ENCODE peak calls at places on chromosome 21, in six cellular contexts. One of them, this sample, is unnamed.

GRCh38 chr21:20023199-20023598 is 975.0 kb upstream of the NCAM2 start:
- DNase-seq in uterus: no peak
- DNase-seq in transverse colon: no peak
- DNase-seq in sigmoid colon: no peak
- DNase-seq in adrenal gland: no peak
- DNase-seq in PC-9: no peak
- DNase-seq in this sample: no peak

GRCh38 chr21:35622612-35623011 is 437.7 kb downstream of the SETD4 start:
- DNase-seq in uterus: no peak
- DNase-seq in transverse colon: no peak
- DNase-seq in sigmoid colon: no peak
- DNase-seq in adrenal gland: no peak
- DNase-seq in PC-9: no peak
- DNase-seq in this sample: no peak

GRCh38 chr21:19523731-19524130 is 1120.1 kb upstream of the TMPRSS15 start:
- DNase-seq in uterus: no peak
- DNase-seq in transverse colon: no peak
- DNase-seq in sigmoid colon: no peak
- DNase-seq in adrenal gland: no peak
- DNase-seq in PC-9: no peak
- DNase-seq in this sample: no peak

GRCh38 chr21:35543746-35544145 is 494.6 kb upstream of the RUNX1 start:
- DNase-seq in uterus: no peak
- DNase-seq in transverse colon: no peak
- DNase-seq in sigmoid colon: no peak
- DNase-seq in adrenal gland: no peak
- DNase-seq in PC-9: no peak
- DNase-seq in this sample: no peak

GRCh38 chr21:36705679-36706481 is 7.0 kb downstream of the SIM2 start:
- DNase-seq in uterus: no peak
- DNase-seq in transverse colon: no peak
- DNase-seq in sigmoid colon: no peak
- DNase-seq in adrenal gland: no peak
- DNase-seq in PC-9: no peak
- DNase-seq in this sample: no peak

GRCh38 chr21:32099812-32100416 is 178.9 kb downstream of the MIS18A start:
- DNase-seq in uterus: no peak
- DNase-seq in transverse colon: no peak
- DNase-seq in sigmoid colon: no peak
- DNase-seq in adrenal gland: no peak
- DNase-seq in PC-9: no peak
- DNase-seq in this sample: no peak

GRCh38 chr21:43936186-43936967 is 71.4 kb downstream of the AGPAT3 start:
- DNase-seq in uterus: no peak
- DNase-seq in transverse colon: no peak
- DNase-seq in sigmoid colon: no peak
- DNase-seq in adrenal gland: no peak
- DNase-seq in PC-9: no peak
- DNase-seq in this sample: no peak

GRCh38 chr21:9839011-9839661 is 682.2 kb upstream of the TPTE start:
- DNase-seq in uterus: no peak
- DNase-seq in transverse colon: no peak
- DNase-seq in sigmoid colon: peak
- DNase-seq in adrenal gland: no peak
- DNase-seq in PC-9: no peak
- DNase-seq in this sample: no peak

GRCh38 chr21:44043613-44044012 is 31.5 kb downstream of the TRAPPC10 start:
- DNase-seq in uterus: no peak
- DNase-seq in transverse colon: no peak
- DNase-seq in sigmoid colon: no peak
- DNase-seq in adrenal gland: no peak
- DNase-seq in PC-9: no peak
- DNase-seq in this sample: no peak

GRCh38 chr21:26795866-26796329 is 49.3 kb downstream of the ADAMTS1 start:
- DNase-seq in uterus: peak
- DNase-seq in transverse colon: peak
- DNase-seq in sigmoid colon: peak
- DNase-seq in adrenal gland: peak
- DNase-seq in PC-9: no peak
- DNase-seq in this sample: no peak

GRCh38 chr21:36478207-36478701 is 1.7 kb downstream of the CLDN14 start:
- DNase-seq in uterus: no peak
- DNase-seq in transverse colon: no peak
- DNase-seq in sigmoid colon: no peak
- DNase-seq in adrenal gland: no peak
- DNase-seq in PC-9: peak
- DNase-seq in this sample: no peak

GRCh38 chr21:29893687-29894086 is 46.1 kb downstream of the GRIK1 start:
- DNase-seq in uterus: no peak
- DNase-seq in transverse colon: no peak
- DNase-seq in sigmoid colon: no peak
- DNase-seq in adrenal gland: no peak
- DNase-seq in PC-9: no peak
- DNase-seq in this sample: peak

DNA sequence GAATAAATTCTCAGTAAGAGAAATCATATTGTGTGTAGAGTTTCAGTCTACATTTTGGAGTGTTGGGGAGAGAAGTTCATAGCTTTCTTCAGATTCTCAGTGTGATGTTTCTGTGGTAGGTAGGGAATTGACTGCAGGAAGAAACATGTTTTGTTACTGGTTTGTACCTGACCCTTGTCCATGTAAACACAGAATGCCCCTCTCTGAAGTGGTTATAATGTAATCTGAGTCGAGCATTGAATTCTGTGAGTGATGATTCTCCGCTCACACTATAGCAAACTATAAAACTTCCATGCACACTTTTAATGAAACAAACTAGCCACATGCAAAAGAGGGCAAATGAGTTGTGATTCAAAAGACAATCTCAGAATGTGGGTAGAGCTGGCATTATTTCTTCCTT is 433.2 kb downstream of the USP25 start:
- DNase-seq in uterus: no peak
- DNase-seq in transverse colon: no peak
- DNase-seq in sigmoid colon: no peak
- DNase-seq in adrenal gland: no peak
- DNase-seq in PC-9: no peak
- DNase-seq in this sample: no peak
- TF ChIP-seq CTCF in uterus: no peak
- TF ChIP-seq CTCF in transverse colon: no peak
- TF ChIP-seq CTCF in sigmoid colon: no peak
- TF ChIP-seq CTCF in adrenal gland: no peak
- TF ChIP-seq CTCF in PC-9: no peak
- TF ChIP-seq CTCF in this sample: no peak

DNA sequence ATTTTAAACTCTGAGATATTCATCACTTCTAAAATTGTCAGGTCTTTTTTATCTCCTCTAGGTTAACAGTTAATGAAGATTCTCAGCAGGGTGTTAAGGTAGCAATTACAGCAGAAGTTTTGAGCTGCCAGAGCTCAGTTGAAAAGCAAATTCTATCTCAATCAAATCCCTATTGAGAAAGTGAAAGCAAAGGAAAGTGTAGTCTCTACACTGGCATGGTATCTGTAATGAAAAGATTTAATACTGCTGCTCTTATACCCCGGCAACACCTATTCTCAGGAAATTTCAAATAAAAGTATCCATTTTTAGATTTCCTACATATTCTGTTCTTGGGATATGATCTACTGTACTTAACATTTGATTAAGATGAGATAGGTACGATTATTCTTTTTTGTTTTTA is 913.5 kb downstream of the MRPL39 start:
- DNase-seq in uterus: no peak
- DNase-seq in transverse colon: no peak
- DNase-seq in sigmoid colon: no peak
- DNase-seq in adrenal gland: no peak
- DNase-seq in PC-9: no peak
- DNase-seq in this sample: no peak
- H3K4me3 ChIP-seq in uterus: no peak
- H3K4me3 ChIP-seq in transverse colon: no peak
- H3K4me3 ChIP-seq in sigmoid colon: no peak
- H3K4me3 ChIP-seq in adrenal gland: no peak
- H3K4me3 ChIP-seq in PC-9: peak
- H3K4me3 ChIP-seq in this sample: no peak

GRCh38 chr21:45300786-45301520 is 13.3 kb upstream of the POFUT2 start:
- DNase-seq in uterus: no peak
- DNase-seq in transverse colon: no peak
- DNase-seq in sigmoid colon: peak
- DNase-seq in adrenal gland: no peak
- DNase-seq in PC-9: no peak
- DNase-seq in this sample: no peak

GRCh38 chr21:45297329-45297728 is 9.6 kb upstream of the POFUT2 start:
- DNase-seq in uterus: peak
- DNase-seq in transverse colon: peak
- DNase-seq in sigmoid colon: peak
- DNase-seq in adrenal gland: no peak
- DNase-seq in PC-9: no peak
- DNase-seq in this sample: no peak

GRCh38 chr21:45297869-45298268 is 10.2 kb upstream of the POFUT2 start:
- DNase-seq in uterus: no peak
- DNase-seq in transverse colon: no peak
- DNase-seq in sigmoid colon: peak
- DNase-seq in adrenal gland: no peak
- DNase-seq in PC-9: no peak
- DNase-seq in this sample: no peak

GRCh38 chr21:45299864-45300785 is 12.4 kb upstream of the POFUT2 start:
- DNase-seq in uterus: peak
- DNase-seq in transverse colon: no peak
- DNase-seq in sigmoid colon: peak
- DNase-seq in adrenal gland: peak
- DNase-seq in PC-9: no peak
- DNase-seq in this sample: no peak

DNA sequence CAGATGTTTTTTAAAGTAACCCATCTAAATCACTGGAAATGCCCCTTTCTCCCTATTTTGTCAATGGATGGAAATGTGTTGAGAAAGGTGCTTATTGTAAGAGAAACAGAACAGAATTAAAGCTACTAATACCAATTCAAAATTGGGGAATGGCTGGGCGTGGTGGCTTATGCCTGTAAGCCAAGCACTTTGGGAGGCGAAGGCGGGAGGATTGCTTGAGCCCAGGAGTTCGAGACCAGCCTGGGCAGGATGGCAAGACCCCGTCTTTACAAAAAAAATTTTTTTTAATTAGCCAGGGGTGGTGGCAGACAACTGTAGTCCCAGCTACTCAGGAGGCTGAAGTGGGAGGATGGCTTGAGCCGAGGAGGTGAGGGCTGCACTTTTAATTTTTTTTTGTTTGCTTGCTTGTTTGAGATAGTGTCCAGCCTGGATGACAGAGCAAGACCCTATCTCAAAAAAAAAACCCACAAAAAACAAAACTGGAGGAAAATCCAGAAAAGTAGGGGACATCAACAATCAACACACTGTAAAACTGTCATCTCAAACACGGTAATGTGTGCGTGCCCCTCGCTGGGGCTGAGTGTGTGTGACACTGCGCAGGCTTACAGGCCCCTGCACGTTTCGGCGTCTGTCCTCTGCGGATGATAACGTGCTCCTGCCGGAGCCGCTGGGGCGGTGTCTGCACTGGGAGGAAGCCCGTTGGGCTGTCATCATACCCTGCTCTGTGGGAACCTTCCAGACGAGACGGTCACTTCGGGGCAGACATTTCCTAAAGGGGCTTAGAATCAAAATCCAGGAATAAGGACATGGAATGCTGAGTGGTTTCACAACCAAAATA is 11.6 kb upstream of the POFUT2 start:
- DNase-seq in uterus: peak
- DNase-seq in transverse colon: no peak
- DNase-seq in sigmoid colon: peak
- DNase-seq in adrenal gland: peak
- DNase-seq in PC-9: no peak
- DNase-seq in this sample: no peak
- H3K27ac ChIP-seq in uterus: no peak
- H3K27ac ChIP-seq in transverse colon: peak
- H3K27ac ChIP-seq in sigmoid colon: peak
- H3K27ac ChIP-seq in adrenal gland: peak
- H3K27ac ChIP-seq in PC-9: no peak
- H3K27ac ChIP-seq in this sample: peak

GRCh38 chr21:39030127-39030884 is 152.9 kb downstream of the PSMG1 start:
- DNase-seq in uterus: no peak
- DNase-seq in transverse colon: no peak
- DNase-seq in sigmoid colon: peak
- DNase-seq in adrenal gland: no peak
- DNase-seq in PC-9: peak
- DNase-seq in this sample: no peak
- TF ChIP-seq CTCF in uterus: no peak
- TF ChIP-seq CTCF in transverse colon: no peak
- TF ChIP-seq CTCF in sigmoid colon: no peak
- TF ChIP-seq CTCF in adrenal gland: no peak
- TF ChIP-seq CTCF in PC-9: no peak
- TF ChIP-seq CTCF in this sample: no peak

DNA sequence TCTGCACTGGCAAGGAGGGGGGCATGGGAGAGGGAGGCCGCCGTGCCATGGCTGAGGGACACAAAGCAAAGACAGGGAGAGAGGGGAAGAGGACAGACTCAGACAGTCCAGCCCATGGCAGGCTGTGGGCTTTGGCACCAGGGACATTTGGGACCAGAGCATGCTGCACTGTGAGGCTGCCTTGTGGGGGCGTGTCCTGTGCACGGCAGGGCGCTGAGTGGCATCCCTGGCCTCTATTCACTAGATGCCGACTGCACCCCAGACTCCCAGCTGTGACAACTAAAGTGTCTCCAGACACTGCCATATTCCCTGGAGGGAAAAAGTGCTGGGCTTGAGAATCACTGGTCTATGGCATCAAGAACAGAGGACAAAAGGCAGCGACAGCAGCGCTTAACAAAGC is 18.5 kb upstream of the PRDM15 start:
- DNase-seq in uterus: no peak
- DNase-seq in transverse colon: no peak
- DNase-seq in sigmoid colon: peak
- DNase-seq in adrenal gland: no peak
- DNase-seq in PC-9: no peak
- DNase-seq in this sample: no peak
- H3K4me3 ChIP-seq in uterus: no peak
- H3K4me3 ChIP-seq in transverse colon: no peak
- H3K4me3 ChIP-seq in sigmoid colon: no peak
- H3K4me3 ChIP-seq in adrenal gland: no peak
- H3K4me3 ChIP-seq in PC-9: no peak
- H3K4me3 ChIP-seq in this sample: no peak

This sample was measured in lung.